ENCODE peak calls at places on chromosomes 5 and 9, in five cellular contexts. X is NCI-H1417 treated with DMSO at 0.1 percent for 48 hours, Z is HT1080, W is bronchial epithelial cell, Q is AG09319. F is an unnamed sample.

GRCh38 chr5:97838214-97838613 is 655.2 kb upstream of the RIOK2 start:
- DNase-seq in X (no peak), Z (peak), W (peak), Q (peak), F (peak)

GRCh38 chr5:171601266-171601881 is 181.9 kb downstream of the FGF18 start:
- DNase-seq in X (no peak), Z (no peak), W (no peak), Q (no peak), F (no peak)

GRCh38 chr5:150960791-150961396 is 56.1 kb upstream of the ZNF300 start:
- DNase-seq in X (no peak), Z (no peak), W (no peak), Q (no peak), F (no peak)

GRCh38 chr5:62059960-62060359 is 246.0 kb upstream of the KIF2A start:
- DNase-seq in X (no peak), Z (no peak), W (peak), Q (no peak), F (no peak)

GRCh38 chr9:117768740-117769400 is 64.7 kb downstream of the TLR4 start:
- DNase-seq in X (no peak), Z (no peak), W (no peak), Q (no peak), F (peak)

GRCh38 chr5:80125962-80126480 is 90.9 kb downstream of the THBS4 start:
- DNase-seq in X (no peak), Z (peak), W (peak), Q (peak), F (peak)

GRCh38 chr5:77851229-77852067 is 75.3 kb upstream of the TBCA start:
- DNase-seq in X (no peak), Z (no peak), W (no peak), Q (no peak), F (no peak)

GRCh38 chr9:132947751-132948150 is 3.3 kb upstream of the TSC1 start:
- DNase-seq in X (no peak), Z (no peak), W (no peak), Q (no peak), F (no peak)

GRCh38 chr9:91777437-91777836 is 172.6 kb downstream of the ROR2 start:
- DNase-seq in X (no peak), Z (no peak), W (no peak), Q (no peak), F (peak)

GRCh38 chr5:53997736-53998627 is 312.4 kb downstream of the ARL15 start:
- DNase-seq in X (no peak), Z (no peak), W (no peak), Q (no peak), F (no peak)

GRCh38 chr9:69546265-69546664 is 125.9 kb downstream of the APBA1 start:
- DNase-seq in X (peak), Z (peak), W (peak), Q (no peak), F (no peak)

GRCh38 chr5:459562-460412 is 16.8 kb downstream of the EXOC3 start:
- DNase-seq in X (no peak), Z (no peak), W (no peak), Q (no peak), F (no peak)

GRCh38 chr9:122087406-122088200 is 5.5 kb downstream of the TTLL11 start:
- DNase-seq in X (no peak), Z (peak), W (peak), Q (peak), F (peak)

GRCh38 chr5:66896207-66896606 is 300.0 kb downstream of the MAST4 start:
- DNase-seq in X (no peak), Z (peak), W (peak), Q (no peak), F (no peak)

GRCh38 chr9:69223605-69224004 is 49.5 kb downstream of the TJP2 start:
- DNase-seq in X (no peak), Z (peak), W (peak), Q (no peak), F (no peak)

GRCh38 chr9:129254566-129255287 is 76.7 kb upstream of the IER5L start:
- DNase-seq in X (no peak), Z (no peak), W (no peak), Q (no peak), F (no peak)

F was measured in AG09309.